ENCODE peak calls at places on chromosomes 1 and 21, in eight cellular contexts. W, Y, J, O, Z, H, C and U are unnamed samples.

GRCh38 chr1:94121411-94121821 is 468 bp upstream of the ABCA4 start:
- DNase-seq in H (no peak), W (no peak), J (no peak), O (no peak), Z (no peak), Y (no peak), C (no peak), U (no peak)

GRCh38 chr21:44272231-44272858 is 10.6 kb upstream of the DNMT3L start:
- DNase-seq in J (no peak), Z (no peak), H (no peak), W (no peak), O (no peak), C (no peak), Y (no peak), U (no peak)

GRCh38 chr1:214155987-214156567 is 124.9 kb upstream of the SMYD2 start:
- DNase-seq in Y (no peak), Z (no peak), O (no peak), C (no peak), H (no peak), W (no peak), J (no peak), U (no peak)

GRCh38 chr1:208326033-208326432 is 81.8 kb upstream of the PLXNA2 start:
- DNase-seq in J (no peak), W (no peak), H (no peak), Z (no peak), O (no peak), Y (no peak), C (no peak), U (no peak)

GRCh38 chr1:87174726-87175237 is 153.9 kb upstream of the LMO4 start:
- DNase-seq in J (no peak), Y (no peak), W (no peak), O (no peak), C (no peak), Z (no peak), H (no peak), U (no peak)

GRCh38 chr1:35573198-35573775 is at the start of gene TFAP2E:
- DNase-seq in Z (no peak), J (no peak), O (no peak), H (no peak), W (peak), Y (peak), C (no peak), U (no peak)

GRCh38 chr1:42456754-42457089 is 379 bp downstream of the PPCS start:
- DNase-seq in Z (no peak), Y (peak), O (no peak), W (peak), C (peak), H (peak), J (peak), U (no peak)

GRCh38 chr1:246295968-246296367 is 211.1 kb downstream of the SMYD3 start:
- DNase-seq in H (no peak), J (no peak), O (no peak), W (no peak), Z (no peak), Y (no peak), C (no peak), U (no peak)

GRCh38 chr1:232793944-232794343 is 11.3 kb upstream of the MAP10 start:
- DNase-seq in J (no peak), Z (peak), Y (peak), O (no peak), H (peak), C (peak), W (no peak), U (no peak)

GRCh38 chr1:155247667-155248563 is 7.4 kb downstream of the ENTREP3 start:
- DNase-seq in H (no peak), J (no peak), O (no peak), C (no peak), Z (no peak), W (no peak), Y (no peak), U (no peak)

GRCh38 chr1:185681034-185681633 is 53.1 kb upstream of the HMCN1 start:
- DNase-seq in W (no peak), J (no peak), H (peak), C (peak), Z (peak), Y (peak), O (no peak), U (peak)

GRCh38 chr1:32447469-32448185 is 17.2 kb upstream of the ZBTB8B start:
- DNase-seq in J (peak), H (no peak), Y (no peak), O (no peak), C (peak), W (no peak), Z (peak), U (no peak)

GRCh38 chr21:29626787-29627470 is 312.9 kb downstream of the GRIK1 start:
- DNase-seq in W (no peak), H (no peak), Z (no peak), O (no peak), C (peak), J (no peak), Y (no peak), U (no peak)

GRCh38 chr21:34276711-34277425 is 86.9 kb upstream of the KCNE2 start:
- DNase-seq in W (no peak), C (no peak), H (no peak), Z (peak), O (no peak), Y (no peak), J (no peak), U (no peak)